ENCODE peak calls at places on chromosomes 2 and 18, in four cellular contexts. P is astrocyte of the spinal cord, M is keratinocyte, O is left lung. D is an unnamed sample.
A peak's percentile ranks its signal among the peaks of the same experiment; 100 is the strongest.

GRCh38 chr2:64052468-64053241 is 33.4 kb upstream of the VPS54 start:
- DNase-seq in O (no peak), P (no peak), M (no peak), D (peak; percentile 24)

GRCh38 chr2:209512951-209513350 is 89.1 kb downstream of the MAP2 start:
- DNase-seq in O (no peak), M (no peak), P (no peak), D (no peak)

GRCh38 chr2:236240228-236240990 is 23.8 kb downstream of the ASB18 start:
- DNase-seq in P (no peak), M (no peak), O (no peak), D (no peak)

GRCh38 chr2:218710334-218710686 is 325 bp upstream of the TTLL4 start:
- DNase-seq in P (no peak), O (no peak), M (no peak), D (no peak)

GRCh38 chr2:19158899-19159298 is 199.5 kb downstream of the OSR1 start:
- DNase-seq in P (peak; percentile 14), O (no peak), M (no peak), D (no peak)

GRCh38 chr2:74137651-74138050 is 10.1 kb downstream of the BOLA3 start:
- DNase-seq in P (no peak), M (no peak), O (no peak), D (no peak)

GRCh38 chr2:234912437-234912836 is 39.4 kb upstream of the SH3BP4 start:
- DNase-seq in M (no peak), O (no peak), P (no peak), D (no peak)

GRCh38 chr18:47397671-47398319 is 146.3 kb upstream of the SKOR2 start:
- DNase-seq in O (no peak), M (no peak), P (no peak), D (peak; percentile 46)

GRCh38 chr18:26017929-26018328 is 72.5 kb downstream of the SS18 start:
- DNase-seq in M (no peak), O (no peak), P (no peak), D (peak; percentile 11)

GRCh38 chr2:76169985-76170384 is 459.3 kb upstream of the GCFC2 start:
- DNase-seq in P (no peak), M (no peak), O (no peak), D (no peak)

GRCh38 chr2:70340921-70341765 is 39.3 kb upstream of the FAM136A start:
- DNase-seq in P (peak; percentile 16), M (no peak), O (no peak), D (peak; percentile 35)

GRCh38 chr2:172467382-172467781 is 40.0 kb downstream of the ITGA6 start:
- DNase-seq in O (no peak), M (no peak), P (no peak), D (peak; percentile 13)

GRCh38 chr2:196980498-196980897 is 54.0 kb upstream of the PGAP1 start:
- DNase-seq in O (no peak), M (no peak), P (no peak), D (no peak)

GRCh38 chr2:20755132-20755800 is 67.6 kb downstream of the LDAH start:
- DNase-seq in O (no peak), M (no peak), P (no peak), D (no peak)

GRCh38 chr2:219460424-219460926 is 25.8 kb downstream of the SPEG start:
- DNase-seq in O (peak; percentile 47), P (peak; percentile 86), M (no peak), D (no peak)

GRCh38 chr2:101329026-101329425 is 20.5 kb upstream of the RNF149 start:
- DNase-seq in M (no peak), O (no peak), P (no peak), D (no peak)

GRCh38 chr2:239263231-239263936 is 137.4 kb downstream of the HDAC4 start:
- DNase-seq in M (no peak), O (no peak), P (no peak), D (no peak)

GRCh38 chr2:67872481-67872880 is 190.3 kb downstream of the C1D start:
- DNase-seq in O (no peak), P (no peak), M (no peak), D (no peak)
- H3K4me3 ChIP-seq in O (no peak overlapping the region), P (no peak overlapping the region), M (no peak overlapping the region), D (no peak overlapping the region)

GRCh38 chr2:148517296-148517695 is 127.3 kb upstream of the EPC2 start:
- DNase-seq in M (no peak), O (no peak), P (no peak), D (no peak)

GRCh38 chr2:148513425-148513824 is 131.1 kb upstream of the EPC2 start:
- DNase-seq in O (no peak), M (no peak), P (no peak), D (no peak)

GRCh38 chr2:148517822-148518221 is 126.7 kb upstream of the EPC2 start:
- DNase-seq in P (no peak), M (no peak), O (no peak), D (no peak)

GRCh38 chr2:148515170-148515569 is 129.4 kb upstream of the EPC2 start:
- DNase-seq in O (no peak), M (no peak), P (no peak), D (peak; percentile 14)

GRCh38 chr2:148515976-148516375 is 128.6 kb upstream of the EPC2 start:
- DNase-seq in P (peak; percentile 36), O (no peak), M (no peak), D (no peak)
- TF ChIP-seq CTCF in P (no peak), O (no peak), M (no peak), D (no peak)

DNA sequence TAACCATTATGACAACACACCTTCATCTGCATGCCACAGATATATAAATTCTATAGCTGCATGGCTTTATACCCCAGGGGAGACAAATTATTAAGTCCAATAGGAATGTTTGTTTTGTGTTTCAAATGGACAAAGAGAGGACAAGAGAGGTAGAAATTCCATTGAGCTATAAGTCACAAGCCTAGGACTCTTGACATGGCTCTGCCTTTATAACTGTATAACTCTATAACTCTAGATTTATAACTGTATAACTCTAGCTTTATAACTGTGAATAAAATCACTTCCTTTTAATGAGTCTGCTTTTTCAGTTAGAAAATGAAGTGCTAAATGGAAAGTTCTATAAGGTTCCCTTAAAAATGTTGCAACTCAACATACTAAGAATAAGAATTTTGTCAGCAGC is 106.4 kb downstream of the SCN9A start:
- DNase-seq in O (no peak), P (no peak), M (no peak), D (no peak)
- H3K4me3 ChIP-seq in O (no peak overlapping the region), P (no peak overlapping the region), M (no peak overlapping the region), D (no peak overlapping the region)

DNA sequence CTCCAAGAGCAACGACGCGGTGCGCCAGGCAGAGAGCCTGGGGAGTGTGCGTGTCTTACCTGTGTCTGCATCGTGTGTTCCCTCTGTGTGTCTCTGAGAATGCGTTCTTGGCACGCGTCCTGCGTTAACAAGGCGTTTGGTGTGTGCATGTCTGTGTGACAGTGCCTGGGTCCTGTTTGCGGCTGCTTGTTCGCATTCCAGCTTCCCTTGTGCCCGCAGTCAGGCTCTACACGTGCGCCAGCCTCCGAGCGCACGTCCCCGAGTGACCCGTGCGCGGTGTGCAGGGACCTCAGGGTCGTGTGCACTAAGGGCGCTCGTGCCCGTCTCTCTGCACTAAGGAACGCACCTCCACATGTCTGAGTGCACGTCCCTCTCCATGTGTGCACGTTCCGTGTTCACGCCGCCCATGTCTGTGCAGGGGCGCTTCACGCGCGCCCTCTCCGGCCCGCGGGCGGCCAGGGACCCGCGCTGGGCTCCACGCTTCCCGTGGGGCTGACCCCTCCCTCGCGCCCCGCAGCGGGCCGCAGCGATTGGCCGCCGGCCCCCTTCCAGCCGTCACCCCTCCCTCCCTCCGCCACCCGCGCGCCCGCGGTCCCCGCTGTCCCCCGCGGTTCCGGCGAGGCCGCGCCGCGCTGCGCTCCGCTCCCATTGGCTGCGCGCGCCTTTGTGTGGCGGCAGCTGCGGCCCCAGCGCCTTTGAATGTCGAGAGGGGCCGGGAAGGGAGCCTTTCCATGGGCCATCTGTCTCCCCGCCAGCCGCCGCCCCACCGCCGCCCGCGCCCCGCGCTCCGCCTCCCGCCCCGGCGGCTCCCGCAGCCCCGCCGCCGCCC is 229.4 kb downstream of the HAUS1 start:
- DNase-seq in P (no peak), O (no peak), M (no peak), D (no peak)
- TF ChIP-seq CTCF in P (no peak), O (no peak), M (no peak), D (no peak)

GRCh38 chr2:27324720-27325119 is 1.8 kb upstream of the MPV17 start:
- DNase-seq in P (no peak), M (no peak), O (no peak), D (no peak)

GRCh38 chr2:27323592-27324285 is 842 bp upstream of the MPV17 start:
- DNase-seq in P (no peak), O (no peak), M (no peak), D (no peak)

GRCh38 chr2:27322301-27322765 is 564 bp downstream of the MPV17 start:
- DNase-seq in P (no peak), O (no peak), M (no peak), D (peak; percentile 52)

GRCh38 chr2:27322766-27323591 is at the start of gene MPV17:
- DNase-seq in P (peak; percentile 91), O (peak; percentile 94), M (peak; percentile 68), D (peak; percentile 95)

GRCh38 chr2:27320958-27321543 is 1.8 kb downstream of the MPV17 start:
- DNase-seq in M (peak; percentile 94), O (peak; percentile 83), P (peak; percentile 97), D (no peak)
- H3K4me3 ChIP-seq in M (peak overlapping the region; percentile 79), O (no peak overlapping the region), P (no peak overlapping the region), D (no peak overlapping the region)

GRCh38 chr2:57453929-57454328 is 592.7 kb upstream of the VRK2 start:
- DNase-seq in P (no peak), M (no peak), O (no peak), D (no peak)
- TF ChIP-seq CTCF in P (no peak), M (no peak), O (no peak), D (no peak)

GRCh38 chr18:22168360-22168921 is 948 bp upstream of the GATA6 start:
- DNase-seq in M (no peak), O (peak; percentile 38), P (no peak), D (no peak)
- H3K4me3 ChIP-seq in M (no peak overlapping the region), O (peak overlapping the region; percentile 66), P (peak overlapping the region; percentile 76), D (no peak overlapping the region)

GRCh38 chr2:54772110-54772509 is 48.6 kb downstream of the EML6 start:
- DNase-seq in O (no peak), M (no peak), P (peak; percentile 42), D (no peak)

GRCh38 chr2:54772531-54772930 is 49.1 kb downstream of the EML6 start:
- DNase-seq in P (no peak), O (no peak), M (no peak), D (no peak)

GRCh38 chr2:54773233-54773632 is 49.8 kb downstream of the EML6 start:
- DNase-seq in P (no peak), O (no peak), M (no peak), D (no peak)

GRCh38 chr2:54775710-54776109 is 52.2 kb downstream of the EML6 start:
- DNase-seq in O (no peak), M (no peak), P (no peak), D (no peak)

GRCh38 chr2:54773838-54774237 is 50.4 kb downstream of the EML6 start:
- DNase-seq in O (no peak), M (no peak), P (no peak), D (no peak)
- TF ChIP-seq CTCF in O (no peak), M (peak; percentile 32), P (peak; percentile 16), D (no peak)